ENCODE peak calls at places on chromosomes 11 and 22, in eight cellular contexts. R is Calu3; F is NCI-H187; X is iPS-NIHi11; D is NCI-H69; A is activated T-cell treated with anti-CD3 and anti-CD28 coated beads, Interleukin-2, amount 50 U/mL, for 72 hours; H is RPMI8226; M is Right ventricle myocardium inferior. G is an unnamed sample.

GRCh38 chr11:73463359-73463758 is 87.2 kb downstream of the RELT start:
- DNase-seq in R (no peak), F (no peak), X (no peak), D (no peak), A (no peak), H (no peak), M (no peak), G (no peak)

GRCh38 chr11:64853709-64854108 is 9.3 kb upstream of the CDC42BPG start:
- DNase-seq in R (no peak), F (no peak), X (no peak), D (no peak), A (no peak), H (no peak), M (no peak), G (no peak)

GRCh38 chr11:2569731-2570210 is 125.0 kb downstream of the KCNQ1 start:
- DNase-seq in R (no peak), F (no peak), X (no peak), D (no peak), A (no peak), H (no peak), M (peak), G (no peak)

GRCh38 chr11:35750981-35751663 is 88.5 kb downstream of the TRIM44 start:
- DNase-seq in R (no peak), F (no peak), X (no peak), D (peak), A (no peak), H (no peak), M (no peak), G (no peak)

GRCh38 chr22:50734986-50735738 is 2.8 kb upstream of the ACR start:
- DNase-seq in R (no peak), F (no peak), X (no peak), D (no peak), A (no peak), H (peak), M (no peak), G (no peak)

GRCh38 chr11:61567286-61568061 is 13.4 kb downstream of the SYT7 start:
- DNase-seq in R (peak), F (no peak), X (peak), D (peak), A (peak), H (peak), M (peak), G (peak)

GRCh38 chr11:57071829-57072228 is 83.1 kb downstream of the OR5AK2 start:
- DNase-seq in R (no peak), F (no peak), X (no peak), D (no peak), A (no peak), H (no peak), M (no peak), G (no peak)

GRCh38 chr11:57476883-57477506 is 16.7 kb downstream of the RTN4RL2 start:
- DNase-seq in R (peak), F (no peak), X (peak), D (no peak), A (peak), H (peak), M (no peak), G (no peak)